ENCODE peak calls at places on chromosomes 3 and 15, in five cellular contexts. V is T-helper 9 cell, N is HT1080, J is NCI-H226, S is fibroblast of mammary gland. T is an unnamed sample.

GRCh38 chr3:99532246-99532645 is 106.1 kb upstream of the COL8A1 start:
- DNase-seq in V (no peak), N (peak; percentile 75), S (peak; percentile 79), J (peak; percentile 81), T (no peak)

GRCh38 chr3:122964844-122965243 is 62.7 kb downstream of the SEMA5B start:
- DNase-seq in N (no peak), J (no peak), V (no peak), S (no peak), T (no peak)

GRCh38 chr3:194395767-194396527 is 3.1 kb downstream of the GP5 start:
- DNase-seq in S (peak; percentile 23), N (no peak), V (peak; percentile 13), J (no peak), T (peak; percentile 88)

GRCh38 chr3:38969321-38970235 is 82.2 kb downstream of the SCN11A start:
- DNase-seq in S (no peak), V (no peak), J (no peak), N (no peak), T (no peak)

GRCh38 chr3:33639889-33640288 is 78.2 kb downstream of the CLASP2 start:
- DNase-seq in N (no peak), S (no peak), J (no peak), V (no peak), T (no peak)

GRCh38 chr3:189903562-189904250 is 217.0 kb downstream of the P3H2 start:
- DNase-seq in S (no peak), V (no peak), J (no peak), N (no peak), T (no peak)

GRCh38 chr15:39188930-39189329 is 391.9 kb upstream of the THBS1 start:
- DNase-seq in V (no peak), N (peak; percentile 94), J (peak; percentile 80), S (peak; percentile 98), T (no peak)

GRCh38 chr15:63238796-63239195 is 38.6 kb upstream of the APH1B start:
- DNase-seq in J (peak; percentile 99), V (no peak), S (peak; percentile 91), N (peak; percentile 56), T (no peak)

GRCh38 chr3:153626158-153626557 is 464.1 kb downstream of the RAP2B start:
- DNase-seq in S (no peak), J (no peak), V (no peak), N (no peak), T (no peak)

GRCh38 chr3:125236331-125236903 is 23.9 kb upstream of the SLC12A8 start:
- DNase-seq in J (no peak), N (no peak), S (no peak), V (no peak), T (no peak)

GRCh38 chr3:39150170-39150802 is 3.1 kb downstream of the CSRNP1 start:
- DNase-seq in J (no peak), N (no peak), V (no peak), S (no peak), T (no peak)

GRCh38 chr15:29452881-29453731 is 183.5 kb upstream of the NSMCE3 start:
- DNase-seq in S (no peak), J (no peak), N (peak; percentile 21), V (no peak), T (no peak)